ENCODE peak calls at places on chromosome 7, in five cellular contexts. G, T, N, U and A are unnamed samples. For H3K4me1, the result is how much of the 10 kb centered on the place peaks cover.

GRCh38 chr7:98826811-98827231 is 43.0 kb downstream of the TMEM130 start:
- DNase-seq in N (no peak), U (peak), T (no peak), G (no peak), A (peak)

GRCh38 chr7:27459021-27459728 is 203.5 kb downstream of the HIBADH start:
- DNase-seq in T (no peak), G (peak), U (no peak), N (no peak), A (no peak)

GRCh38 chr7:84139986-84140729 is 54.4 kb downstream of the SEMA3A start:
- DNase-seq in N (no peak), T (no peak), U (no peak), G (no peak), A (no peak)

GRCh38 chr7:2912684-2913439 is 68.8 kb upstream of the GNA12 start:
- DNase-seq in N (no peak), U (no peak), G (no peak), T (no peak), A (no peak)

GRCh38 chr7:91299952-91300775 is 35.9 kb downstream of the FZD1 start:
- DNase-seq in T (no peak), N (no peak), G (no peak), U (no peak), A (no peak)

GRCh38 chr7:101527844-101528667 is 101.0 kb downstream of the MYL10 start:
- DNase-seq in T (peak), U (no peak), G (no peak), N (no peak), A (no peak)

GRCh38 chr7:52719677-52720076 is 315.8 kb upstream of the POM121L12 start:
- DNase-seq in U (no peak), T (no peak), N (no peak), G (no peak), A (no peak)

GRCh38 chr7:33730958-33731357 is 174.4 kb upstream of the BMPER start:
- DNase-seq in T (no peak), U (no peak), N (no peak), G (no peak), A (no peak)

GRCh38 chr7:24948739-24949138 is 31.2 kb downstream of the OSBPL3 start:
- DNase-seq in G (no peak), U (no peak), T (no peak), N (no peak), A (no peak)

GRCh38 chr7:27547401-27547800 is 115.3 kb downstream of the HIBADH start:
- DNase-seq in T (no peak), N (no peak), U (no peak), G (no peak), A (no peak)

GRCh38 chr7:131105803-131106680 is 221.6 kb upstream of the MKLN1 start:
- DNase-seq in U (peak), N (peak), T (peak), G (peak), A (peak)

GRCh38 chr7:781228-781864 is 50.9 kb upstream of the SUN1 start:
- DNase-seq in N (no peak), T (no peak), U (no peak), G (no peak), A (no peak)

GRCh38 chr7:29806793-29807178 is 478 bp downstream of the WIPF3 start:
- DNase-seq in G (no peak), N (peak), U (peak), T (no peak), A (no peak)

GRCh38 chr7:115363916-115364315 is 442.0 kb downstream of the MDFIC start:
- DNase-seq in T (no peak), G (no peak), N (no peak), U (no peak), A (no peak)

GRCh38 chr7:119929891-119930290 is 343.1 kb upstream of the KCND2 start:
- DNase-seq in G (no peak), N (no peak), T (no peak), U (no peak), A (no peak)

GRCh38 chr7:1359051-1359400 is 100.2 kb downstream of the MICALL2 start:
- DNase-seq in G (no peak), N (no peak), U (no peak), T (no peak), A (no peak)

GRCh38 chr7:150916670-150917069 is 61.5 kb downstream of the KCNH2 start:
- DNase-seq in U (no peak), G (no peak), N (no peak), T (no peak), A (no peak)

GRCh38 chr7:37820708-37821468 is 27.5 kb upstream of the NME8 start:
- DNase-seq in U (no peak), N (no peak), T (no peak), G (no peak), A (no peak)

GRCh38 chr7:80918406-80918805 is 445 bp downstream of the SEMA3C start:
- DNase-seq in G (no peak), U (no peak), T (no peak), N (no peak), A (no peak)

GRCh38 chr7:128743112-128743772 is 4.1 kb downstream of the CALU start:
- DNase-seq in T (peak), N (no peak), G (no peak), U (no peak), A (no peak)

GRCh38 chr7:51366930-51367613 is 50.5 kb upstream of the COBL start:
- DNase-seq in U (no peak), T (no peak), G (no peak), N (peak), A (no peak)

GRCh38 chr7:101614939-101615302 is 14.2 kb downstream of the MYL10 start:
- DNase-seq in U (no peak), G (no peak), T (peak), N (peak), A (no peak)

GRCh38 chr7:99447943-99448342 is 9.2 kb downstream of the CPSF4 start:
- DNase-seq in N (no peak), U (no peak), T (no peak), G (no peak), A (no peak)

GRCh38 chr7:153393666-153394065 is 634.1 kb downstream of the ACTR3B start:
- DNase-seq in U (no peak), T (no peak), N (no peak), G (no peak), A (no peak)

GRCh38 chr7:128963327-128963757 is 25.6 kb downstream of the IRF5 start:
- DNase-seq in T (no peak), G (no peak), U (no peak), N (no peak), A (no peak)

GRCh38 chr7:100360102-100360607 is 2.2 kb downstream of the PILRB start:
- DNase-seq in T (no peak), N (no peak), G (no peak), U (no peak), A (no peak)

GRCh38 chr7:3673524-3673923 is 372.5 kb downstream of the SDK1 start:
- DNase-seq in N (peak), G (no peak), U (no peak), T (no peak), A (no peak)

GRCh38 chr7:145105561-145105960 is 269.7 kb upstream of the TPK1 start:
- DNase-seq in T (no peak), N (no peak), G (no peak), U (no peak), A (no peak)

GRCh38 chr7:101819183-101819582 is 1.8 kb downstream of the CUX1 start:
- DNase-seq in U (no peak), N (no peak), T (no peak), G (no peak), A (no peak)

GRCh38 chr7:95594185-95594584 is 2.1 kb downstream of the PDK4 start:
- DNase-seq in U (no peak), N (no peak), G (no peak), T (no peak), A (no peak)

GRCh38 chr7:1175967-1176851 is 16.2 kb upstream of the ZFAND2A start:
- DNase-seq in U (peak), G (peak), N (peak), T (peak), A (peak)

GRCh38 chr7:44222074-44222473 is 21.3 kb downstream of the YKT6 start:
- DNase-seq in U (peak), N (no peak), T (no peak), G (no peak), A (no peak)
- H3K27ac ChIP-seq in U (no peak), N (no peak), T (no peak), G (no peak), A (no peak)

GRCh38 chr7:23691320-23691719 is 11.3 kb downstream of the FAM221A start:
- DNase-seq in U (no peak), G (no peak), T (no peak), N (no peak), A (no peak)

GRCh38 chr7:23700058-23700457 is 10.0 kb upstream of the STK31 start:
- DNase-seq in G (no peak), T (no peak), N (no peak), U (no peak), A (no peak)

GRCh38 chr7:23693224-23693623 is 13.2 kb downstream of the FAM221A start:
- DNase-seq in T (no peak), G (no peak), N (no peak), U (no peak), A (no peak)

GRCh38 chr7:23698822-23699221 is 11.2 kb upstream of the STK31 start:
- DNase-seq in G (no peak), T (no peak), U (no peak), N (no peak), A (no peak)

GRCh38 chr7:23696916-23697441 is 13.0 kb upstream of the STK31 start:
- DNase-seq in G (peak), N (peak), U (peak), T (no peak), A (no peak)
- TF ChIP-seq CTCF in G (peak), N (peak), U (peak), T (peak), A (peak)

GRCh38 chr7:137987968-137988367 is 13.9 kb downstream of the CREB3L2 start:
- DNase-seq in U (no peak), G (no peak), N (peak), T (no peak), A (no peak)
- H3K4me1 ChIP-seq in U (half or more), G (half or more), N (half or more), T (half or more), A (half or more)

GRCh38 chr7:45000096-45001032 is at the start of gene CCM2:
- DNase-seq in N (peak), G (no peak), T (peak), U (peak), A (no peak)

GRCh38 chr7:44995555-44996493 is 4.2 kb upstream of the CCM2 start:
- DNase-seq in N (no peak), T (peak), U (no peak), G (no peak), A (no peak)

GRCh38 chr7:45001138-45001694 is 1.2 kb downstream of the CCM2 start:
- DNase-seq in U (no peak), N (peak), T (peak), G (no peak), A (no peak)

GRCh38 chr7:44999245-45000095 is 531 bp upstream of the CCM2 start:
- DNase-seq in U (peak), T (peak), G (peak), N (peak), A (peak)

DNA sequence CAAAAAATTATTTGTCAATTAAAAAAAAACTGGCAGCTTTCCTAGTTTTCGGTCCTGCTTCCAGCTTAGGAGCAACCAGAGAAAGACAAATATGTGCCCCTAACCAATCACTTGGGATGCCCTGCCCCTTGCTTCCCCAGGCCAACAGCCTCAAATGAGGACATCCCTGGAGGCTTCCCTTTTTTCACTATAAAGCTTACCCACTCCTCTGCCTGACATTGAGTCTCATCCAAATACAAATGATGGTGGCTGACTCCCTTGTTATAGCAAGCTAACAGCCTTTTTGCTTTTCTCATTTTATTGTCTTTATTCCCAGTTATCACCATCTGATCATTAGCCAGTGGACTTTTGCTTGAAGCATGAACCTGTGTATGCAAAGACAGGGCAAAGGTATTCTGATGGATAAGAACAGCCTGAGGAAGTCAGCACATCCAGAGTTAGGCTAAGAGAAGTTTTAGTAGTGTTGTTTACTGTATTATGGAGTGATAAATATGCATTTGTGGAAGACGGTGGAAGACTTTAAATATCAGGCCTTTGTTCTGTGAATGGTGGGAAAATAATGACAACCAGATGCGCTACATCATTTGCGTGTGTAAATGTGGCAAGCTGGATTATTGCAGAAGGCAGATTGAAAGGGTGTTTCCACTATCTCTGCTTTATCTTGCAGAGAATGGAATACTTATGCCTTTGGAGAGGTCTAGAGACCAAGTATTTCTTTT is 1.7 kb upstream of the CCM2 start:
- DNase-seq in G (no peak), T (no peak), N (no peak), U (no peak), A (no peak)
- H3K27ac ChIP-seq in G (peak), T (peak), N (peak), U (peak), A (peak)

GRCh38 chr7:158975526-158976467 is 119.4 kb downstream of the DYNC2I1 start:
- DNase-seq in U (no peak), N (peak), T (no peak), G (no peak), A (no peak)
- TF ChIP-seq CTCF in U (no peak), N (no peak), T (no peak), G (no peak), A (no peak)

GRCh38 chr7:134788191-134788590 is 8.8 kb downstream of the CALD1 start:
- DNase-seq in T (no peak), G (peak), N (no peak), U (no peak), A (no peak)
- H3K4me1 ChIP-seq in T (under half), G (under half), N (under half), U (under half), A (under half)

GRCh38 chr7:116777613-116778380 is 84.6 kb upstream of the CAPZA2 start:
- DNase-seq in N (no peak), G (no peak), U (no peak), T (no peak), A (no peak)
- H3K27ac ChIP-seq in N (peak), G (no peak), U (peak), T (no peak), A (no peak)